ENCODE peak calls at places on chromosomes 5 and 9, in ten cellular contexts. One of them, this sample, is unnamed.

GRCh38 chr9:107833295-107833694 is 343.7 kb upstream of the KLF4 start:
- DNase-seq in effector CD4-positive, alpha-beta T cell: no peak
- DNase-seq in fibroblast of pulmonary artery: no peak
- DNase-seq in AG20443: peak; percentile 37
- DNase-seq in pons: no peak
- DNase-seq in effector memory CD8-positive, alpha-beta T cell: no peak
- DNase-seq in NCI-H774: no peak
- DNase-seq in HT1080: no peak
- DNase-seq in ELF-1: no peak
- DNase-seq in fibroblast of mammary gland: peak; percentile 50
- DNase-seq in this sample: no peak

GRCh38 chr5:141567513-141568117 is 51.2 kb downstream of the DIAPH1 start:
- DNase-seq in effector CD4-positive, alpha-beta T cell: no peak
- DNase-seq in fibroblast of pulmonary artery: peak; percentile 39
- DNase-seq in AG20443: peak; percentile 24
- DNase-seq in pons: no peak
- DNase-seq in effector memory CD8-positive, alpha-beta T cell: no peak
- DNase-seq in NCI-H774: no peak
- DNase-seq in HT1080: no peak
- DNase-seq in ELF-1: peak; percentile 35
- DNase-seq in fibroblast of mammary gland: peak; percentile 22
- DNase-seq in this sample: peak; percentile 33

GRCh38 chr9:136868644-136869043 is 2.5 kb upstream of the EDF1 start:
- DNase-seq in effector CD4-positive, alpha-beta T cell: no peak
- DNase-seq in fibroblast of pulmonary artery: no peak
- DNase-seq in AG20443: no peak
- DNase-seq in pons: no peak
- DNase-seq in effector memory CD8-positive, alpha-beta T cell: no peak
- DNase-seq in NCI-H774: no peak
- DNase-seq in HT1080: no peak
- DNase-seq in ELF-1: no peak
- DNase-seq in fibroblast of mammary gland: no peak
- DNase-seq in this sample: no peak

GRCh38 chr9:133768859-133769510 is 30.8 kb upstream of the SARDH start:
- DNase-seq in effector CD4-positive, alpha-beta T cell: no peak
- DNase-seq in fibroblast of pulmonary artery: no peak
- DNase-seq in AG20443: no peak
- DNase-seq in pons: no peak
- DNase-seq in effector memory CD8-positive, alpha-beta T cell: no peak
- DNase-seq in NCI-H774: no peak
- DNase-seq in HT1080: no peak
- DNase-seq in ELF-1: peak; percentile 63
- DNase-seq in fibroblast of mammary gland: no peak
- DNase-seq in this sample: peak; percentile 86

GRCh38 chr5:125412561-125413535 is 666.4 kb upstream of the ZNF608 start:
- DNase-seq in effector CD4-positive, alpha-beta T cell: no peak
- DNase-seq in fibroblast of pulmonary artery: peak; percentile 85
- DNase-seq in AG20443: peak; percentile 64
- DNase-seq in pons: peak; percentile 94
- DNase-seq in effector memory CD8-positive, alpha-beta T cell: no peak
- DNase-seq in NCI-H774: peak; percentile 86
- DNase-seq in HT1080: no peak
- DNase-seq in ELF-1: peak; percentile 89
- DNase-seq in fibroblast of mammary gland: peak; percentile 80
- DNase-seq in this sample: peak; percentile 96

GRCh38 chr5:80504833-80505232 is 16.9 kb downstream of the FAM151B start:
- DNase-seq in effector CD4-positive, alpha-beta T cell: no peak
- DNase-seq in fibroblast of pulmonary artery: no peak
- DNase-seq in AG20443: no peak
- DNase-seq in pons: no peak
- DNase-seq in effector memory CD8-positive, alpha-beta T cell: no peak
- DNase-seq in NCI-H774: no peak
- DNase-seq in HT1080: no peak
- DNase-seq in ELF-1: no peak
- DNase-seq in fibroblast of mammary gland: no peak
- DNase-seq in this sample: no peak

GRCh38 chr5:28310696-28311095 is 1272.3 kb upstream of the CDH9 start:
- DNase-seq in effector CD4-positive, alpha-beta T cell: no peak
- DNase-seq in fibroblast of pulmonary artery: no peak
- DNase-seq in AG20443: no peak
- DNase-seq in pons: no peak
- DNase-seq in effector memory CD8-positive, alpha-beta T cell: no peak
- DNase-seq in NCI-H774: no peak
- DNase-seq in HT1080: no peak
- DNase-seq in ELF-1: peak; percentile 2
- DNase-seq in fibroblast of mammary gland: no peak
- DNase-seq in this sample: no peak

GRCh38 chr5:50440651-50441478 is at the start of gene EMB:
- DNase-seq in effector CD4-positive, alpha-beta T cell: peak; percentile 70
- DNase-seq in fibroblast of pulmonary artery: peak; percentile 1
- DNase-seq in AG20443: peak; percentile 9
- DNase-seq in pons: no peak
- DNase-seq in effector memory CD8-positive, alpha-beta T cell: peak; percentile 73
- DNase-seq in NCI-H774: peak; percentile 79
- DNase-seq in HT1080: peak; percentile 52
- DNase-seq in ELF-1: peak; percentile 88
- DNase-seq in fibroblast of mammary gland: peak; percentile 6
- DNase-seq in this sample: peak; percentile 94

GRCh38 chr9:133164209-133164590 is 486 bp upstream of the GBGT1 start:
- DNase-seq in effector CD4-positive, alpha-beta T cell: no peak
- DNase-seq in fibroblast of pulmonary artery: no peak
- DNase-seq in AG20443: no peak
- DNase-seq in pons: no peak
- DNase-seq in effector memory CD8-positive, alpha-beta T cell: no peak
- DNase-seq in NCI-H774: no peak
- DNase-seq in HT1080: no peak
- DNase-seq in ELF-1: no peak
- DNase-seq in fibroblast of mammary gland: no peak
- DNase-seq in this sample: no peak

GRCh38 chr9:78826521-78826920 is 529.6 kb downstream of the PSAT1 start:
- DNase-seq in effector CD4-positive, alpha-beta T cell: no peak
- DNase-seq in fibroblast of pulmonary artery: no peak
- DNase-seq in AG20443: no peak
- DNase-seq in pons: peak; percentile 4
- DNase-seq in effector memory CD8-positive, alpha-beta T cell: no peak
- DNase-seq in NCI-H774: no peak
- DNase-seq in HT1080: no peak
- DNase-seq in ELF-1: no peak
- DNase-seq in fibroblast of mammary gland: no peak
- DNase-seq in this sample: no peak

GRCh38 chr5:161358446-161358845 is 188.1 kb downstream of the GABRB2 start:
- DNase-seq in effector CD4-positive, alpha-beta T cell: no peak
- DNase-seq in fibroblast of pulmonary artery: no peak
- DNase-seq in AG20443: no peak
- DNase-seq in pons: no peak
- DNase-seq in effector memory CD8-positive, alpha-beta T cell: no peak
- DNase-seq in NCI-H774: no peak
- DNase-seq in HT1080: no peak
- DNase-seq in ELF-1: no peak
- DNase-seq in fibroblast of mammary gland: no peak
- DNase-seq in this sample: no peak

GRCh38 chr9:94941211-94941875 is 214.8 kb downstream of the AOPEP start:
- DNase-seq in effector CD4-positive, alpha-beta T cell: no peak
- DNase-seq in fibroblast of pulmonary artery: peak; percentile 29
- DNase-seq in AG20443: no peak
- DNase-seq in pons: no peak
- DNase-seq in effector memory CD8-positive, alpha-beta T cell: no peak
- DNase-seq in NCI-H774: no peak
- DNase-seq in HT1080: peak; percentile 54
- DNase-seq in ELF-1: no peak
- DNase-seq in fibroblast of mammary gland: peak; percentile 26
- DNase-seq in this sample: no peak

GRCh38 chr9:22357016-22357415 is 89.6 kb upstream of the DMRTA1 start:
- DNase-seq in effector CD4-positive, alpha-beta T cell: no peak
- DNase-seq in fibroblast of pulmonary artery: no peak
- DNase-seq in AG20443: no peak
- DNase-seq in pons: no peak
- DNase-seq in effector memory CD8-positive, alpha-beta T cell: no peak
- DNase-seq in NCI-H774: no peak
- DNase-seq in HT1080: no peak
- DNase-seq in ELF-1: no peak
- DNase-seq in fibroblast of mammary gland: no peak
- DNase-seq in this sample: no peak

GRCh38 chr5:147552897-147553296 is 43.0 kb upstream of the DPYSL3 start:
- DNase-seq in effector CD4-positive, alpha-beta T cell: no peak
- DNase-seq in fibroblast of pulmonary artery: no peak
- DNase-seq in AG20443: no peak
- DNase-seq in pons: no peak
- DNase-seq in effector memory CD8-positive, alpha-beta T cell: no peak
- DNase-seq in NCI-H774: no peak
- DNase-seq in HT1080: no peak
- DNase-seq in ELF-1: no peak
- DNase-seq in fibroblast of mammary gland: no peak
- DNase-seq in this sample: no peak

GRCh38 chr9:126376311-126376902 is 49.8 kb downstream of the MVB12B start:
- DNase-seq in effector CD4-positive, alpha-beta T cell: no peak
- DNase-seq in fibroblast of pulmonary artery: no peak
- DNase-seq in AG20443: no peak
- DNase-seq in pons: peak; percentile 95
- DNase-seq in effector memory CD8-positive, alpha-beta T cell: no peak
- DNase-seq in NCI-H774: no peak
- DNase-seq in HT1080: no peak
- DNase-seq in ELF-1: peak; percentile 53
- DNase-seq in fibroblast of mammary gland: no peak
- DNase-seq in this sample: peak; percentile 22

GRCh38 chr9:15999422-16000339 is 446.8 kb downstream of the CCDC171 start:
- DNase-seq in effector CD4-positive, alpha-beta T cell: no peak
- DNase-seq in fibroblast of pulmonary artery: peak; percentile 91
- DNase-seq in AG20443: peak; percentile 85
- DNase-seq in pons: no peak
- DNase-seq in effector memory CD8-positive, alpha-beta T cell: no peak
- DNase-seq in NCI-H774: no peak
- DNase-seq in HT1080: peak; percentile 98
- DNase-seq in ELF-1: peak; percentile 36
- DNase-seq in fibroblast of mammary gland: peak; percentile 99
- DNase-seq in this sample: peak; percentile 33

GRCh38 chr9:18694959-18695668 is 221.2 kb downstream of the ADAMTSL1 start:
- DNase-seq in effector CD4-positive, alpha-beta T cell: no peak
- DNase-seq in fibroblast of pulmonary artery: no peak
- DNase-seq in AG20443: no peak
- DNase-seq in pons: no peak
- DNase-seq in effector memory CD8-positive, alpha-beta T cell: no peak
- DNase-seq in NCI-H774: no peak
- DNase-seq in HT1080: no peak
- DNase-seq in ELF-1: no peak
- DNase-seq in fibroblast of mammary gland: no peak
- DNase-seq in this sample: no peak

GRCh38 chr5:103120607-103121200 is 603 bp downstream of the PPIP5K2 start:
- DNase-seq in effector CD4-positive, alpha-beta T cell: no peak
- DNase-seq in fibroblast of pulmonary artery: peak; percentile 16
- DNase-seq in AG20443: peak; percentile 19
- DNase-seq in pons: peak; percentile 27
- DNase-seq in effector memory CD8-positive, alpha-beta T cell: no peak
- DNase-seq in NCI-H774: no peak
- DNase-seq in HT1080: peak; percentile 10
- DNase-seq in ELF-1: peak; percentile 57
- DNase-seq in fibroblast of mammary gland: peak; percentile 36
- DNase-seq in this sample: peak; percentile 33

GRCh38 chr9:3968891-3969290 is 331.0 kb downstream of the GLIS3 start:
- DNase-seq in effector CD4-positive, alpha-beta T cell: no peak
- DNase-seq in fibroblast of pulmonary artery: no peak
- DNase-seq in AG20443: peak; percentile 11
- DNase-seq in pons: no peak
- DNase-seq in effector memory CD8-positive, alpha-beta T cell: no peak
- DNase-seq in NCI-H774: no peak
- DNase-seq in HT1080: peak; percentile 72
- DNase-seq in ELF-1: no peak
- DNase-seq in fibroblast of mammary gland: peak; percentile 51
- DNase-seq in this sample: no peak

GRCh38 chr5:15528476-15528875 is 28.5 kb downstream of the FBXL7 start:
- DNase-seq in effector CD4-positive, alpha-beta T cell: no peak
- DNase-seq in fibroblast of pulmonary artery: no peak
- DNase-seq in AG20443: no peak
- DNase-seq in pons: no peak
- DNase-seq in effector memory CD8-positive, alpha-beta T cell: no peak
- DNase-seq in NCI-H774: no peak
- DNase-seq in HT1080: no peak
- DNase-seq in ELF-1: no peak
- DNase-seq in fibroblast of mammary gland: no peak
- DNase-seq in this sample: no peak

GRCh38 chr5:157912621-157913325 is 53.8 kb upstream of the CLINT1 start:
- DNase-seq in effector CD4-positive, alpha-beta T cell: no peak
- DNase-seq in fibroblast of pulmonary artery: no peak
- DNase-seq in AG20443: no peak
- DNase-seq in pons: no peak
- DNase-seq in effector memory CD8-positive, alpha-beta T cell: no peak
- DNase-seq in NCI-H774: peak; percentile 85
- DNase-seq in HT1080: no peak
- DNase-seq in ELF-1: peak; percentile 65
- DNase-seq in fibroblast of mammary gland: no peak
- DNase-seq in this sample: no peak

GRCh38 chr9:37026085-37026935 is 7.8 kb downstream of the PAX5 start:
- DNase-seq in effector CD4-positive, alpha-beta T cell: no peak
- DNase-seq in fibroblast of pulmonary artery: no peak
- DNase-seq in AG20443: no peak
- DNase-seq in pons: no peak
- DNase-seq in effector memory CD8-positive, alpha-beta T cell: no peak
- DNase-seq in NCI-H774: no peak
- DNase-seq in HT1080: no peak
- DNase-seq in ELF-1: peak; percentile 69
- DNase-seq in fibroblast of mammary gland: no peak
- DNase-seq in this sample: peak; percentile 43

This sample was measured in mesendoderm.